ENCODE peak calls at places on chromosome 4, in five cellular contexts. One of them, this sample, is unnamed.

GRCh38 chr4:54581807-54582206 is 76.0 kb upstream of the KIT start:
- DNase-seq in mesenchymal stem cell: no peak
- DNase-seq in mesendoderm: no peak
- DNase-seq in H1: no peak
- DNase-seq in neuronal stem cell: no peak
- DNase-seq in this sample: no peak

GRCh38 chr4:89797117-89797516 is 39.8 kb downstream of the SNCA start:
- DNase-seq in mesendoderm: no peak
- DNase-seq in neuronal stem cell: no peak
- DNase-seq in mesenchymal stem cell: peak
- DNase-seq in H1: no peak
- DNase-seq in this sample: peak

GRCh38 chr4:22187203-22187835 is 238.7 kb upstream of the KCNIP4 start:
- DNase-seq in mesenchymal stem cell: no peak
- DNase-seq in H1: no peak
- DNase-seq in mesendoderm: peak
- DNase-seq in neuronal stem cell: no peak
- DNase-seq in this sample: no peak

GRCh38 chr4:88177981-88178632 is 19.7 kb upstream of the ABCG2 start:
- DNase-seq in neuronal stem cell: no peak
- DNase-seq in H1: peak
- DNase-seq in mesendoderm: peak
- DNase-seq in mesenchymal stem cell: peak
- DNase-seq in this sample: peak

GRCh38 chr4:6687947-6688878 is 5.5 kb upstream of the S100P start:
- DNase-seq in mesenchymal stem cell: no peak
- DNase-seq in H1: no peak
- DNase-seq in neuronal stem cell: no peak
- DNase-seq in mesendoderm: peak
- DNase-seq in this sample: no peak

GRCh38 chr4:119748853-119749252 is 120.2 kb upstream of the PDE5A start:
- DNase-seq in neuronal stem cell: no peak
- DNase-seq in mesenchymal stem cell: no peak
- DNase-seq in H1: no peak
- DNase-seq in mesendoderm: no peak
- DNase-seq in this sample: peak

GRCh38 chr4:40264995-40265909 is 68.4 kb downstream of the RHOH start:
- DNase-seq in mesenchymal stem cell: peak
- DNase-seq in mesendoderm: peak
- DNase-seq in neuronal stem cell: no peak
- DNase-seq in H1: no peak
- DNase-seq in this sample: no peak

GRCh38 chr4:54586343-54586953 is 71.3 kb upstream of the KIT start:
- DNase-seq in H1: no peak
- DNase-seq in mesenchymal stem cell: peak
- DNase-seq in neuronal stem cell: no peak
- DNase-seq in mesendoderm: no peak
- DNase-seq in this sample: peak

GRCh38 chr4:4383085-4383484 is 3.8 kb upstream of the NSG1 start:
- DNase-seq in H1: no peak
- DNase-seq in neuronal stem cell: no peak
- DNase-seq in mesendoderm: no peak
- DNase-seq in mesenchymal stem cell: no peak
- DNase-seq in this sample: no peak

GRCh38 chr4:120718979-120719566 is 203.5 kb downstream of the PRDM5 start:
- DNase-seq in mesenchymal stem cell: peak
- DNase-seq in H1: no peak
- DNase-seq in mesendoderm: peak
- DNase-seq in neuronal stem cell: no peak
- DNase-seq in this sample: peak

GRCh38 chr4:164731827-164732474 is 22.0 kb upstream of the SMIM31 start:
- DNase-seq in neuronal stem cell: peak
- DNase-seq in mesendoderm: peak
- DNase-seq in H1: peak
- DNase-seq in mesenchymal stem cell: peak
- DNase-seq in this sample: peak

GRCh38 chr4:1323635-1324442 is 23.2 kb upstream of the UVSSA start:
- DNase-seq in neuronal stem cell: no peak
- DNase-seq in mesendoderm: no peak
- DNase-seq in mesenchymal stem cell: peak
- DNase-seq in H1: no peak
- DNase-seq in this sample: peak

GRCh38 chr4:109998867-109999303 is 86.2 kb downstream of the EGF start:
- DNase-seq in H1: no peak
- DNase-seq in mesendoderm: peak
- DNase-seq in neuronal stem cell: peak
- DNase-seq in mesenchymal stem cell: peak
- DNase-seq in this sample: peak

GRCh38 chr4:142264961-142265360 is 581.1 kb downstream of the INPP4B start:
- DNase-seq in mesendoderm: peak
- DNase-seq in mesenchymal stem cell: peak
- DNase-seq in H1: no peak
- DNase-seq in neuronal stem cell: no peak
- DNase-seq in this sample: peak

GRCh38 chr4:165385124-165385523 is 6.3 kb downstream of the CPE start:
- DNase-seq in mesendoderm: no peak
- DNase-seq in neuronal stem cell: no peak
- DNase-seq in mesenchymal stem cell: no peak
- DNase-seq in H1: no peak
- DNase-seq in this sample: no peak

GRCh38 chr4:100286601-100287000 is 96.3 kb upstream of the DDIT4L start:
- DNase-seq in neuronal stem cell: no peak
- DNase-seq in mesendoderm: peak
- DNase-seq in mesenchymal stem cell: no peak
- DNase-seq in H1: no peak
- DNase-seq in this sample: no peak

GRCh38 chr4:3215733-3216132 is 33.2 kb upstream of the MSANTD1 start:
- DNase-seq in H1: no peak
- DNase-seq in mesendoderm: no peak
- DNase-seq in mesenchymal stem cell: no peak
- DNase-seq in neuronal stem cell: no peak
- DNase-seq in this sample: no peak

GRCh38 chr4:125104616-125105015 is 210.1 kb upstream of the FAT4 start:
- DNase-seq in mesenchymal stem cell: peak
- DNase-seq in neuronal stem cell: no peak
- DNase-seq in H1: no peak
- DNase-seq in mesendoderm: no peak
- DNase-seq in this sample: peak

GRCh38 chr4:1753692-1754311 is 32.5 kb downstream of the TACC3 start:
- DNase-seq in H1: no peak
- DNase-seq in neuronal stem cell: no peak
- DNase-seq in mesendoderm: no peak
- DNase-seq in mesenchymal stem cell: no peak
- DNase-seq in this sample: no peak

GRCh38 chr4:101933855-101934254 is 143.3 kb downstream of the BANK1 start:
- DNase-seq in mesenchymal stem cell: no peak
- DNase-seq in H1: no peak
- DNase-seq in neuronal stem cell: no peak
- DNase-seq in mesendoderm: no peak
- DNase-seq in this sample: no peak

GRCh38 chr4:156898373-156899117 is 73.1 kb downstream of the PDGFC start:
- DNase-seq in H1: no peak
- DNase-seq in neuronal stem cell: no peak
- DNase-seq in mesenchymal stem cell: peak
- DNase-seq in mesendoderm: no peak
- DNase-seq in this sample: peak

GRCh38 chr4:175103403-175103802 is 185.2 kb downstream of the ADAM29 start:
- DNase-seq in mesendoderm: no peak
- DNase-seq in mesenchymal stem cell: no peak
- DNase-seq in H1: no peak
- DNase-seq in neuronal stem cell: no peak
- DNase-seq in this sample: no peak

GRCh38 chr4:110165382-110166285 is 32.8 kb downstream of the ELOVL6 start:
- DNase-seq in neuronal stem cell: no peak
- DNase-seq in mesendoderm: peak
- DNase-seq in mesenchymal stem cell: peak
- DNase-seq in H1: no peak
- DNase-seq in this sample: peak

GRCh38 chr4:138110815-138111214 is 131.3 kb downstream of the SLC7A11 start:
- DNase-seq in H1: no peak
- DNase-seq in mesenchymal stem cell: no peak
- DNase-seq in mesendoderm: peak
- DNase-seq in neuronal stem cell: no peak
- DNase-seq in this sample: peak

GRCh38 chr4:144350706-144351105 is 210.2 kb upstream of the GYPA start:
- DNase-seq in mesendoderm: no peak
- DNase-seq in mesenchymal stem cell: no peak
- DNase-seq in neuronal stem cell: no peak
- DNase-seq in H1: no peak
- DNase-seq in this sample: no peak

GRCh38 chr4:90438540-90438939 is 311.3 kb downstream of the CCSER1 start:
- DNase-seq in mesendoderm: no peak
- DNase-seq in mesenchymal stem cell: no peak
- DNase-seq in neuronal stem cell: no peak
- DNase-seq in H1: no peak
- DNase-seq in this sample: no peak

GRCh38 chr4:66906314-66906713 is 639.0 kb downstream of the CENPC start:
- DNase-seq in neuronal stem cell: no peak
- DNase-seq in mesendoderm: peak
- DNase-seq in H1: no peak
- DNase-seq in mesenchymal stem cell: no peak
- DNase-seq in this sample: no peak

DNA sequence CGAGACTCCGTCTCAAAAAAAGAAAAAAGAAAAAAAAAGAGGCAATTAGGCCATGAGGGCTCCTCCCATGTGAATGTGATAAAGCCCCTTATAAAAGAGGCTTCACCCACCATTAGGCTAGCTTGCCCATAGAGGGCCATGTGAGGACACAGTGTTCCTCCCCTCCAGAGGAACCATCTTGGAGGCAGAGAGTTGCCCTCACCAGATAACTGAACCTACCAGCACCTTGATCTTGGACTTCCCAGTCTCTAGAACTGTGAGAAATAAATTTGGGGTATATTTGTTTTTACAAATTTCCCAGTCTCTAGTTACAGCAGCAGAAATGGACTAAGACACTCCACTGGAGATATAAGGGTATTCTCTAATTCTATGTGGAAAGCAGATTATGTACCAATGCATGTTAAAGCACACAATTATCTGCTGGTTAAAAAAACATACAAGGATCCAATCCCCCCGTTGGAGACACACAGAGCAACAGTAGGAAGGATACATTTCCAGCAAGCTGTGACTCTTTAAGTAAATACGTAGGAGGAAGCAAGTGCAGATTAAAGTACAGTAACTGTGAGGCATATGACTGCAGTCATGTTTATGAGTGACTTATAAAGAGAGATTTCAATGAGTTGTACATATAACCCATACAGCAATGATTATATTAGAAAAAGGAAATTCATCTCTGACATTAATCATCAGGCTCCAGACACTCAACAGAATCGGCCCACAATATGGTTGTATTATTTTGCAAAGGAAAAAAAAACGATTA is 21.4 kb downstream of the SH3RF1 start:
- DNase-seq in mesendoderm: no peak
- DNase-seq in H1: no peak
- DNase-seq in mesenchymal stem cell: no peak
- DNase-seq in neuronal stem cell: no peak
- DNase-seq in this sample: peak
- H3K4me3 ChIP-seq in mesendoderm: no peak
- H3K4me3 ChIP-seq in H1: no peak
- H3K4me3 ChIP-seq in mesenchymal stem cell: no peak
- H3K4me3 ChIP-seq in neuronal stem cell: no peak
- H3K4me3 ChIP-seq in this sample: no peak

GRCh38 chr4:10020871-10021676 is at the start of gene SLC2A9:
- DNase-seq in neuronal stem cell: no peak
- DNase-seq in mesenchymal stem cell: no peak
- DNase-seq in mesendoderm: no peak
- DNase-seq in H1: no peak
- DNase-seq in this sample: no peak

GRCh38 chr4:10020106-10020505 is 1.2 kb downstream of the SLC2A9 start:
- DNase-seq in mesendoderm: no peak
- DNase-seq in H1: no peak
- DNase-seq in mesenchymal stem cell: no peak
- DNase-seq in neuronal stem cell: no peak
- DNase-seq in this sample: no peak

GRCh38 chr4:10017037-10017893 is 4.0 kb downstream of the SLC2A9 start:
- DNase-seq in neuronal stem cell: no peak
- DNase-seq in mesenchymal stem cell: no peak
- DNase-seq in mesendoderm: no peak
- DNase-seq in H1: no peak
- DNase-seq in this sample: no peak

GRCh38 chr4:10018818-10019438 is 2.4 kb downstream of the SLC2A9 start:
- DNase-seq in mesendoderm: peak
- DNase-seq in mesenchymal stem cell: peak
- DNase-seq in neuronal stem cell: peak
- DNase-seq in H1: peak
- DNase-seq in this sample: peak

DNA sequence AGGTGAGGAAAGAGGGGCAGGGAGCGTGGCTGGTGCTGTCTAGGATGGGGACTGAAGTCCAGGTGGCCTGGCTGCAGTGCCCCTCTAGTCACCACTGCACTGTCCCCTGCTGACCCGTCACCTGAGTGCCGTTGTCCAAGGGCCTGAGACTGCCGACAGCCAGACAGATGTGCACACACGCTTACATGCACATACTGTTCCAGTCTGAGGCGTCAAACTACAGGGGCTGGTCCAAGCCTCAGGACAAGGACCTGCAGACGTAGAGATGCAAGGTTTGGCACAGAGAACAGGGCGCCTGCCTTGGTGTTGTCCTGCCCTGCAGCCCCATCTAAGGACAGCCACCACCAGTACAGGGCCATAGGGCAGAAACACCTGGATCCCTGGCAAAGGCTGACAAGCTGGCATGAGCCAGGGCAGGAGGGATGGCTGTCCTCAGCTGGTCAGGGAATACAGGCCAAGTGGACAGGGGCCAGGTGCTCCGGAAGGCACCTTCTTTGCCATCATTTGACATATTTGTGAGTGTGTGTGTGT is 1.7 kb downstream of the SLC2A9 start:
- DNase-seq in H1: no peak
- DNase-seq in neuronal stem cell: no peak
- DNase-seq in mesenchymal stem cell: no peak
- DNase-seq in mesendoderm: no peak
- DNase-seq in this sample: no peak
- H3K18ac ChIP-seq in H1: no peak
- H3K18ac ChIP-seq in neuronal stem cell: peak
- H3K18ac ChIP-seq in mesenchymal stem cell: no peak
- H3K18ac ChIP-seq in mesendoderm: no peak
- H3K18ac ChIP-seq in this sample: peak

GRCh38 chr4:8652181-8653078 is 59.9 kb downstream of the CPZ start:
- DNase-seq in mesendoderm: no peak
- DNase-seq in neuronal stem cell: no peak
- DNase-seq in H1: no peak
- DNase-seq in mesenchymal stem cell: no peak
- DNase-seq in this sample: no peak
- H2BK15ac ChIP-seq in mesendoderm: no peak
- H2BK15ac ChIP-seq in neuronal stem cell: peak
- H2BK15ac ChIP-seq in H1: no peak
- H2BK15ac ChIP-seq in mesenchymal stem cell: no peak
- H2BK15ac ChIP-seq in this sample: no peak

DNA sequence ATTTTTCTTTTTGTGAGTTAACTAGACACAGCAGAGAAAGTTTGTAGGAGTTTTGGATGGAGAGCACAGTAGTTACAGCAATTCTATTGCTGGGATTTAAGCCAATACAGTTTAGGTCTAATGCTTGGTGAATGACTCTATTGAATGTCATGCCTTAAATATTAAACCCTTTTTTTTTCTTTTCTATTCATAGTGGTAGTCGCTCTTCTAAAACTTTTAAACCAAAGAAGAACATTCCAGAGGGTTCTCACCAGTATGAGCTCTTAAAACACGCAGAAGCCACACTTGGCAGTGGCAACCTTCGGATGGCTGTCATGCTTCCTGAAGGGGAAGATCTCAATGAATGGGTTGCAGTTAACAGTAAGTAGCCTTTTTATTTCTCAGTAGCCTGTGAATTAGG is 34.8 kb upstream of the DCK start:
- DNase-seq in neuronal stem cell: no peak
- DNase-seq in H1: no peak
- DNase-seq in mesendoderm: no peak
- DNase-seq in mesenchymal stem cell: no peak
- DNase-seq in this sample: peak
- H3K4me3 ChIP-seq in neuronal stem cell: no peak
- H3K4me3 ChIP-seq in H1: no peak
- H3K4me3 ChIP-seq in mesendoderm: no peak
- H3K4me3 ChIP-seq in mesenchymal stem cell: no peak
- H3K4me3 ChIP-seq in this sample: no peak